ENCODE peak calls at places on chromosome 1, in six cellular contexts. J, Z, N, I, M and R are unnamed samples.

GRCh38 chr1:103111926-103112325 is 3.6 kb upstream of the COL11A1 start:
- DNase-seq in J (no peak), Z (no peak), N (no peak), I (no peak), M (no peak), R (no peak)

GRCh38 chr1:27752372-27752771 is 20.6 kb upstream of the STX12 start:
- DNase-seq in J (no peak), Z (no peak), N (no peak), I (no peak), M (no peak), R (no peak)

GRCh38 chr1:159602501-159602900 is 14.9 kb downstream of the APCS start:
- DNase-seq in J (no peak), Z (no peak), N (no peak), I (no peak), M (no peak), R (no peak)

GRCh38 chr1:112446411-112446810 is 50.4 kb downstream of the CTTNBP2NL start:
- DNase-seq in J (no peak), Z (no peak), N (no peak), I (no peak), M (no peak), R (no peak)

GRCh38 chr1:229363723-229364122 is 20.9 kb upstream of the CCSAP start:
- DNase-seq in J (no peak), Z (no peak), N (no peak), I (no peak), M (no peak), R (no peak)

GRCh38 chr1:9843576-9843945 is 19.8 kb upstream of the CLSTN1 start:
- DNase-seq in J (no peak), Z (no peak), N (no peak), I (no peak), M (peak; percentile 74), R (no peak)

GRCh38 chr1:236501093-236501492 is 22.7 kb upstream of the LGALS8 start:
- DNase-seq in J (no peak), Z (no peak), N (no peak), I (no peak), M (no peak), R (no peak)

GRCh38 chr1:10679521-10680220 is 116.8 kb downstream of the CASZ1 start:
- DNase-seq in J (peak; percentile 81), Z (no peak), N (no peak), I (no peak), M (peak; percentile 75), R (no peak)

GRCh38 chr1:215749423-215749822 is 182.3 kb downstream of the KCTD3 start:
- DNase-seq in J (no peak), Z (no peak), N (no peak), I (no peak), M (peak; percentile 18), R (no peak)

GRCh38 chr1:9151326-9151860 is 22.5 kb upstream of the GPR157 start:
- DNase-seq in J (no peak), Z (no peak), N (no peak), I (no peak), M (no peak), R (no peak)

GRCh38 chr1:77543822-77544448 is 138.5 kb downstream of the ZZZ3 start:
- DNase-seq in J (no peak), Z (no peak), N (no peak), I (no peak), M (peak; percentile 49), R (no peak)